ENCODE peak calls at places on chromosomes 16 and 17, in five cellular contexts. One of them, this sample, is unnamed.

GRCh38 chr16:55528974-55529373 is 20.1 kb downstream of the LPCAT2 start:
- DNase-seq in fibroblast of villous mesenchyme: peak
- DNase-seq in Peyer's patch: no peak
- DNase-seq in endodermal cell: no peak
- DNase-seq in AG09319: no peak
- DNase-seq in this sample: no peak

GRCh38 chr17:9522074-9522473 is 53.5 kb downstream of the STX8 start:
- DNase-seq in fibroblast of villous mesenchyme: peak
- DNase-seq in Peyer's patch: no peak
- DNase-seq in endodermal cell: peak
- DNase-seq in AG09319: peak
- DNase-seq in this sample: no peak

GRCh38 chr17:49739662-49740271 is 24.2 kb downstream of the FAM117A start:
- DNase-seq in fibroblast of villous mesenchyme: peak
- DNase-seq in Peyer's patch: peak
- DNase-seq in endodermal cell: no peak
- DNase-seq in AG09319: no peak
- DNase-seq in this sample: peak

GRCh38 chr17:47265983-47266541 is 12.4 kb downstream of the ITGB3 start:
- DNase-seq in fibroblast of villous mesenchyme: peak
- DNase-seq in Peyer's patch: peak
- DNase-seq in endodermal cell: no peak
- DNase-seq in AG09319: no peak
- DNase-seq in this sample: no peak

GRCh38 chr16:86966781-86967180 is 350.4 kb downstream of the C16orf95 start:
- DNase-seq in fibroblast of villous mesenchyme: no peak
- DNase-seq in Peyer's patch: no peak
- DNase-seq in endodermal cell: no peak
- DNase-seq in AG09319: no peak
- DNase-seq in this sample: no peak

GRCh38 chr17:47275245-47275984 is 21.8 kb downstream of the ITGB3 start:
- DNase-seq in fibroblast of villous mesenchyme: peak
- DNase-seq in Peyer's patch: peak
- DNase-seq in endodermal cell: peak
- DNase-seq in AG09319: peak
- DNase-seq in this sample: peak

GRCh38 chr17:10171057-10171456 is 27.3 kb downstream of the GAS7 start:
- DNase-seq in fibroblast of villous mesenchyme: peak
- DNase-seq in Peyer's patch: no peak
- DNase-seq in endodermal cell: no peak
- DNase-seq in AG09319: no peak
- DNase-seq in this sample: peak

GRCh38 chr17:80961516-80961915 is 30.1 kb upstream of the CHMP6 start:
- DNase-seq in fibroblast of villous mesenchyme: no peak
- DNase-seq in Peyer's patch: no peak
- DNase-seq in endodermal cell: no peak
- DNase-seq in AG09319: no peak
- DNase-seq in this sample: peak

DNA sequence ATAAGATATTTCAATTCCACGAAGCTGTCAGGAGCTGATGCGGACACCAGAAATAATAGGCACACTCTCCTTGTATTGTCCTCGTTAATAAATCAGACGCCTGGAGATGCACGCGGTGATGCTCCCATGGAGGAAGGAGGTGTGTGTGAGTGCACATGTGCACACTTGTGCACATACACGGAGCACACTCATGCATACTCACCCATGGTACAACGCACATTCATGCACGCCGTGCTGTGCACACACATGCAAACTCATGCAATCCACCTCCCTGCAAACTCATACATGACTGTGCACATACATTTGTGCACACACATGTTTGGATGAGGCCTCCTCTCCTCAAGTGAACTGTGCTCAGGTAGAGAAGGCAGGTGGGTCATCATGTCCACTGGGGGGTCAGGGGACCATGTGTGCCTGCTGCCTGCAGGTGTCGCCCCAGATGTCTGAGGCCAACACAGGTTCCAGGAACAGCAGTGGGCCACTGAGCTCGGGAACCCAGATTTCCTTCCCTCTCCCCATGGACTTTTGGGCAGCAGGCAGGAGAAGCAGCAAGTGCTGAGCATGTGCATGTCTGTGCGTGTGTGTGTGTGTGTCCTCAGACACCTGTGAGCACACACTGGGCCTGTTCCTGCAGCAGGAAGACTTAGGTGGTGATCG is 165.3 kb downstream of the SDK2 start:
- DNase-seq in fibroblast of villous mesenchyme: no peak
- DNase-seq in Peyer's patch: no peak
- DNase-seq in endodermal cell: peak
- DNase-seq in AG09319: no peak
- DNase-seq in this sample: no peak
- TF ChIP-seq CTCF in fibroblast of villous mesenchyme: no peak
- TF ChIP-seq CTCF in Peyer's patch: no peak
- TF ChIP-seq CTCF in endodermal cell: peak
- TF ChIP-seq CTCF in AG09319: no peak
- TF ChIP-seq CTCF in this sample: no peak

GRCh38 chr16:88606146-88606757 is 32.1 kb upstream of the IL17C start:
- DNase-seq in fibroblast of villous mesenchyme: no peak
- DNase-seq in Peyer's patch: no peak
- DNase-seq in endodermal cell: no peak
- DNase-seq in AG09319: no peak
- DNase-seq in this sample: no peak

GRCh38 chr16:88608076-88608475 is 30.3 kb upstream of the IL17C start:
- DNase-seq in fibroblast of villous mesenchyme: no peak
- DNase-seq in Peyer's patch: no peak
- DNase-seq in endodermal cell: no peak
- DNase-seq in AG09319: no peak
- DNase-seq in this sample: no peak

GRCh38 chr16:88611220-88611821 is 27.1 kb upstream of the IL17C start:
- DNase-seq in fibroblast of villous mesenchyme: no peak
- DNase-seq in Peyer's patch: no peak
- DNase-seq in endodermal cell: peak
- DNase-seq in AG09319: no peak
- DNase-seq in this sample: no peak

GRCh38 chr16:88613293-88613692 is 25.1 kb upstream of the IL17C start:
- DNase-seq in fibroblast of villous mesenchyme: no peak
- DNase-seq in Peyer's patch: no peak
- DNase-seq in endodermal cell: no peak
- DNase-seq in AG09319: no peak
- DNase-seq in this sample: no peak

GRCh38 chr16:88610080-88610479 is 28.3 kb upstream of the IL17C start:
- DNase-seq in fibroblast of villous mesenchyme: no peak
- DNase-seq in Peyer's patch: no peak
- DNase-seq in endodermal cell: peak
- DNase-seq in AG09319: no peak
- DNase-seq in this sample: no peak
- TF ChIP-seq CTCF in fibroblast of villous mesenchyme: peak
- TF ChIP-seq CTCF in Peyer's patch: no peak
- TF ChIP-seq CTCF in endodermal cell: peak
- TF ChIP-seq CTCF in AG09319: no peak
- TF ChIP-seq CTCF in this sample: no peak

GRCh38 chr16:48231675-48232214 is 12.4 kb upstream of the LONP2 start:
- DNase-seq in fibroblast of villous mesenchyme: peak
- DNase-seq in Peyer's patch: peak
- DNase-seq in endodermal cell: peak
- DNase-seq in AG09319: no peak
- DNase-seq in this sample: no peak
- TF ChIP-seq CTCF in fibroblast of villous mesenchyme: peak
- TF ChIP-seq CTCF in Peyer's patch: peak
- TF ChIP-seq CTCF in endodermal cell: peak
- TF ChIP-seq CTCF in AG09319: peak
- TF ChIP-seq CTCF in this sample: peak

GRCh38 chr17:38914741-38915638 is 10.4 kb upstream of the LASP1NB start:
- DNase-seq in fibroblast of villous mesenchyme: no peak
- DNase-seq in Peyer's patch: peak
- DNase-seq in endodermal cell: peak
- DNase-seq in AG09319: no peak
- DNase-seq in this sample: peak
- TF ChIP-seq CTCF in fibroblast of villous mesenchyme: no peak
- TF ChIP-seq CTCF in Peyer's patch: peak
- TF ChIP-seq CTCF in endodermal cell: peak
- TF ChIP-seq CTCF in AG09319: no peak
- TF ChIP-seq CTCF in this sample: no peak

GRCh38 chr16:85227262-85227923 is 115.1 kb upstream of the CIBAR2 start:
- DNase-seq in fibroblast of villous mesenchyme: peak
- DNase-seq in Peyer's patch: no peak
- DNase-seq in endodermal cell: no peak
- DNase-seq in AG09319: no peak
- DNase-seq in this sample: peak

GRCh38 chr16:85228970-85229430 is 116.7 kb upstream of the CIBAR2 start:
- DNase-seq in fibroblast of villous mesenchyme: no peak
- DNase-seq in Peyer's patch: no peak
- DNase-seq in endodermal cell: no peak
- DNase-seq in AG09319: no peak
- DNase-seq in this sample: peak

GRCh38 chr16:85229869-85230416 is 117.7 kb upstream of the CIBAR2 start:
- DNase-seq in fibroblast of villous mesenchyme: no peak
- DNase-seq in Peyer's patch: no peak
- DNase-seq in endodermal cell: no peak
- DNase-seq in AG09319: no peak
- DNase-seq in this sample: no peak

GRCh38 chr16:85228463-85228862 is 116.2 kb upstream of the CIBAR2 start:
- DNase-seq in fibroblast of villous mesenchyme: no peak
- DNase-seq in Peyer's patch: no peak
- DNase-seq in endodermal cell: no peak
- DNase-seq in AG09319: no peak
- DNase-seq in this sample: peak

GRCh38 chr16:85227924-85228462 is 115.7 kb upstream of the CIBAR2 start:
- DNase-seq in fibroblast of villous mesenchyme: peak
- DNase-seq in Peyer's patch: no peak
- DNase-seq in endodermal cell: peak
- DNase-seq in AG09319: no peak
- DNase-seq in this sample: peak
- TF ChIP-seq CTCF in fibroblast of villous mesenchyme: peak
- TF ChIP-seq CTCF in Peyer's patch: no peak
- TF ChIP-seq CTCF in endodermal cell: peak
- TF ChIP-seq CTCF in AG09319: no peak
- TF ChIP-seq CTCF in this sample: no peak

DNA sequence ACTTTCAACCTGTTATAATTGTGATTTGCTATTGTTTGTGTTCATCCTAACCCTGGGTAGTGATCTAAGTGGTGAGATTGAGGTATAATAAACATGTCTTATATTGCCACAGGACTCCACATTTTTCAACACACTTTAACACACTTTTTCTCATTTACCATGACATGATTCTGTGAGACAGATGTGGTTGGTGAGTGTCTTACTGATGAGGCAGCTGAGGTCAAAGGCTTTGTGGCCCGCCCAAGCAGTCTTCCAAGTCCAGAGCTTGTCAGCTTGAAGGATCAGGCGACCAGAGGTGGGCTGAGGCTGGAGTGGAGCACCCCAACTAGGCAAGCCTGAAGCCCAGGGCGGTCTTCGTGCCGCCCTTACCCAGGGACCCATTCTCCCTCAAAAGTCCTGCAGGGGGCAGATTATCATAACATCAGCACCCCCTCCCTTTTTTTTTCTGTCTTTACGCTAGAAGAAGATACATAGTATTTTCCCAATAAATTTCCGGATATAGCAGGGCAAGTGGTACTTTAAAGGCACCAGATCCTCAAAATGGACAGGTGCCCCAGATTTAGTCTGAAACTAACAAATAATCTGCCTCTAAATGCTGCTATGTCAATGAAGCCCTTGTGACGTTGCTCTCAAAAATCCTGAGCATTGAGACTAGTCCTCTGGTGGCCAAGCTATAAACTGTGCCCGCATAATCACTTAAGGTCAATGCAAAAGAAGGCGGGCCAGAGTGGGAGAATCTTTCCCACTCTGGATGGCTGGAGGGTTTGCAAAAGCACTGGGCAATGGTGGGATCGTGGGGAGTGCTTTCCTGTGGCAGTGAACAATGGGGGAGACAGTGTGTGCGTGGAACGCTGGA is 21.1 kb downstream of the KCTD19 start:
- DNase-seq in fibroblast of villous mesenchyme: no peak
- DNase-seq in Peyer's patch: no peak
- DNase-seq in endodermal cell: no peak
- DNase-seq in AG09319: no peak
- DNase-seq in this sample: no peak
- TF ChIP-seq CTCF in fibroblast of villous mesenchyme: no peak
- TF ChIP-seq CTCF in Peyer's patch: no peak
- TF ChIP-seq CTCF in endodermal cell: peak
- TF ChIP-seq CTCF in AG09319: no peak
- TF ChIP-seq CTCF in this sample: no peak

GRCh38 chr17:28072935-28073533 is 30.6 kb downstream of the NLK start:
- DNase-seq in fibroblast of villous mesenchyme: no peak
- DNase-seq in Peyer's patch: no peak
- DNase-seq in endodermal cell: peak
- DNase-seq in AG09319: no peak
- DNase-seq in this sample: no peak

GRCh38 chr17:28074010-28074409 is 31.5 kb downstream of the NLK start:
- DNase-seq in fibroblast of villous mesenchyme: peak
- DNase-seq in Peyer's patch: no peak
- DNase-seq in endodermal cell: no peak
- DNase-seq in AG09319: no peak
- DNase-seq in this sample: no peak

GRCh38 chr17:28076138-28076537 is 33.7 kb downstream of the NLK start:
- DNase-seq in fibroblast of villous mesenchyme: no peak
- DNase-seq in Peyer's patch: no peak
- DNase-seq in endodermal cell: no peak
- DNase-seq in AG09319: no peak
- DNase-seq in this sample: no peak

GRCh38 chr17:28078443-28079229 is 36.2 kb downstream of the NLK start:
- DNase-seq in fibroblast of villous mesenchyme: peak
- DNase-seq in Peyer's patch: no peak
- DNase-seq in endodermal cell: no peak
- DNase-seq in AG09319: no peak
- DNase-seq in this sample: no peak
- TF ChIP-seq CTCF in fibroblast of villous mesenchyme: no peak
- TF ChIP-seq CTCF in Peyer's patch: no peak
- TF ChIP-seq CTCF in endodermal cell: no peak
- TF ChIP-seq CTCF in AG09319: no peak
- TF ChIP-seq CTCF in this sample: no peak

GRCh38 chr17:31525801-31526549 is 134.5 kb downstream of the RAB11FIP4 start:
- DNase-seq in fibroblast of villous mesenchyme: no peak
- DNase-seq in Peyer's patch: peak
- DNase-seq in endodermal cell: peak
- DNase-seq in AG09319: no peak
- DNase-seq in this sample: no peak
- TF ChIP-seq CTCF in fibroblast of villous mesenchyme: peak
- TF ChIP-seq CTCF in Peyer's patch: peak
- TF ChIP-seq CTCF in endodermal cell: peak
- TF ChIP-seq CTCF in AG09319: peak
- TF ChIP-seq CTCF in this sample: no peak

GRCh38 chr17:17809527-17810373 is 27.0 kb downstream of the SREBF1 start:
- DNase-seq in fibroblast of villous mesenchyme: peak
- DNase-seq in Peyer's patch: no peak
- DNase-seq in endodermal cell: peak
- DNase-seq in AG09319: no peak
- DNase-seq in this sample: peak

GRCh38 chr17:17810374-17811248 is 26.2 kb downstream of the SREBF1 start:
- DNase-seq in fibroblast of villous mesenchyme: peak
- DNase-seq in Peyer's patch: no peak
- DNase-seq in endodermal cell: peak
- DNase-seq in AG09319: no peak
- DNase-seq in this sample: no peak

GRCh38 chr17:17807440-17807839 is 29.3 kb downstream of the SREBF1 start:
- DNase-seq in fibroblast of villous mesenchyme: no peak
- DNase-seq in Peyer's patch: no peak
- DNase-seq in endodermal cell: no peak
- DNase-seq in AG09319: no peak
- DNase-seq in this sample: no peak

GRCh38 chr17:17806611-17807010 is 30.2 kb downstream of the SREBF1 start:
- DNase-seq in fibroblast of villous mesenchyme: no peak
- DNase-seq in Peyer's patch: no peak
- DNase-seq in endodermal cell: no peak
- DNase-seq in AG09319: no peak
- DNase-seq in this sample: no peak

GRCh38 chr17:17808706-17809432 is 27.9 kb downstream of the SREBF1 start:
- DNase-seq in fibroblast of villous mesenchyme: no peak
- DNase-seq in Peyer's patch: no peak
- DNase-seq in endodermal cell: peak
- DNase-seq in AG09319: no peak
- DNase-seq in this sample: peak
- TF ChIP-seq CTCF in fibroblast of villous mesenchyme: no peak
- TF ChIP-seq CTCF in Peyer's patch: no peak
- TF ChIP-seq CTCF in endodermal cell: no peak
- TF ChIP-seq CTCF in AG09319: no peak
- TF ChIP-seq CTCF in this sample: no peak